ENCODE peak calls at places on chromosomes 6 and 20, in ten cellular contexts. O is ACHN; M is hypothalamus; Q is memory B cell; Y is hepatic stellate cell; Z is glutamatergic neuron; L is LHCN-M2; P is stimulated activated CD8-positive, alpha-beta memory T cell treated with anti-CD3 and anti-CD28 coated beads, Interleukin-2, amount 100 ng/mL, for 1 hour; N is activated CD4-positive, CD25-positive, alpha-beta regulatory T cell; E is cerebellum. D is an unnamed sample.

GRCh38 chr6:52503344-52503747 is 73.5 kb downstream of the TRAM2 start:
- DNase-seq in O (peak), M (no peak), Q (no peak), Y (no peak), Z (peak), L (peak), P (no peak), N (no peak), E (no peak), D (no peak)

GRCh38 chr6:29011276-29011734 is 6.2 kb upstream of the ZNF311 start:
- DNase-seq in O (peak), M (no peak), Q (no peak), Y (peak), Z (peak), L (peak), P (no peak), N (no peak), E (peak), D (no peak)

GRCh38 chr6:15481892-15482291 is 180.9 kb downstream of the DTNBP1 start:
- DNase-seq in O (no peak), M (no peak), Q (no peak), Y (no peak), Z (no peak), L (peak), P (no peak), N (no peak), E (no peak), D (no peak)

GRCh38 chr6:34834789-34835518 is 43.1 kb downstream of the BLTP3A start:
- DNase-seq in O (peak), M (no peak), Q (no peak), Y (peak), Z (no peak), L (peak), P (no peak), N (no peak), E (no peak), D (no peak)

GRCh38 chr6:2126351-2126750 is 119.1 kb downstream of the GMDS start:
- DNase-seq in O (no peak), M (no peak), Q (no peak), Y (no peak), Z (no peak), L (no peak), P (no peak), N (no peak), E (no peak), D (no peak)

GRCh38 chr6:105359419-105360366 is 43.2 kb downstream of the PREP start:
- DNase-seq in O (peak), M (no peak), Q (no peak), Y (peak), Z (no peak), L (peak), P (no peak), N (no peak), E (no peak), D (no peak)

GRCh38 chr6:161891542-161891941 is 617.7 kb upstream of the AGPAT4 start:
- DNase-seq in O (no peak), M (no peak), Q (no peak), Y (no peak), Z (no peak), L (no peak), P (no peak), N (no peak), E (no peak), D (no peak)

GRCh38 chr6:168024951-168025510 is 27.6 kb downstream of the KIF25 start:
- DNase-seq in O (no peak), M (no peak), Q (no peak), Y (no peak), Z (no peak), L (no peak), P (no peak), N (no peak), E (no peak), D (no peak)

GRCh38 chr20:1301031-1301529 is 27.9 kb downstream of the SDCBP2 start:
- DNase-seq in O (peak), M (no peak), Q (no peak), Y (peak), Z (no peak), L (peak), P (no peak), N (no peak), E (no peak), D (no peak)

GRCh38 chr6:129929433-129929832 is 68.3 kb upstream of the TMEM244 start:
- DNase-seq in O (no peak), M (peak), Q (no peak), Y (no peak), Z (no peak), L (peak), P (no peak), N (no peak), E (no peak), D (no peak)

GRCh38 chr20:16475225-16475624 is 98.0 kb downstream of the KIF16B start:
- DNase-seq in O (no peak), M (no peak), Q (no peak), Y (no peak), Z (no peak), L (peak), P (no peak), N (no peak), E (no peak), D (peak)

GRCh38 chr20:4726710-4727391 is 5.1 kb downstream of the PRND start:
- DNase-seq in O (no peak), M (no peak), Q (peak), Y (peak), Z (no peak), L (peak), P (no peak), N (peak), E (no peak), D (no peak)

GRCh38 chr6:29953001-29953436 is 10.7 kb downstream of the HLA-A start:
- DNase-seq in O (peak), M (no peak), Q (no peak), Y (no peak), Z (no peak), L (peak), P (no peak), N (no peak), E (no peak), D (no peak)

GRCh38 chr6:128327890-128328289 is 192.5 kb downstream of the PTPRK start:
- DNase-seq in O (peak), M (no peak), Q (peak), Y (peak), Z (no peak), L (no peak), P (no peak), N (no peak), E (no peak), D (no peak)

GRCh38 chr20:11432407-11432806 is 485.3 kb upstream of the BTBD3 start:
- DNase-seq in O (peak), M (no peak), Q (no peak), Y (no peak), Z (no peak), L (peak), P (no peak), N (no peak), E (no peak), D (no peak)

GRCh38 chr6:37814374-37814773 is 5.2 kb upstream of the ZFAND3 start:
- DNase-seq in O (no peak), M (no peak), Q (no peak), Y (no peak), Z (no peak), L (no peak), P (no peak), N (no peak), E (no peak), D (no peak)

GRCh38 chr6:146896960-146897701 is 298.4 kb downstream of the ADGB start:
- DNase-seq in O (no peak), M (no peak), Q (no peak), Y (no peak), Z (no peak), L (no peak), P (no peak), N (no peak), E (no peak), D (no peak)

GRCh38 chr6:96898241-96898851 is 655 bp upstream of the NDUFAF4 start:
- DNase-seq in O (peak), M (no peak), Q (no peak), Y (no peak), Z (no peak), L (peak), P (no peak), N (no peak), E (no peak), D (no peak)

GRCh38 chr20:63087236-63087871 is 80.6 kb upstream of the BHLHE23 start:
- DNase-seq in O (no peak), M (no peak), Q (no peak), Y (no peak), Z (no peak), L (no peak), P (no peak), N (no peak), E (no peak), D (no peak)